ENCODE peak calls at places on chromosomes 16 and 17, in four cellular contexts. U, Q, D and P are unnamed samples.

GRCh38 chr17:19244357-19244756 is 7.2 kb downstream of the EPN2 start:
- DNase-seq in U (no peak), Q (no peak), D (no peak), P (no peak)

GRCh38 chr17:47644324-47644723 is 5.4 kb upstream of the KPNB1 start:
- DNase-seq in D (no peak), U (no peak), Q (peak), P (no peak)

GRCh38 chr17:4375039-4375748 is 8.7 kb upstream of the UBE2G1 start:
- DNase-seq in Q (no peak), U (no peak), D (no peak), P (no peak)

GRCh38 chr16:78571434-78571833 is 472.0 kb downstream of the WWOX start:
- DNase-seq in U (no peak), D (no peak), Q (no peak), P (no peak)

GRCh38 chr17:15444805-15445204 is 22.6 kb downstream of the CDRT4 start:
- DNase-seq in D (no peak), U (no peak), Q (no peak), P (no peak)

GRCh38 chr16:68372381-68372720 is 61.5 kb downstream of the PRMT7 start:
- DNase-seq in D (no peak), Q (no peak), U (no peak), P (no peak)

GRCh38 chr17:67514998-67515397 is 137.9 kb downstream of the PITPNC1 start:
- DNase-seq in D (no peak), Q (no peak), U (no peak), P (no peak)

GRCh38 chr17:68794636-68795503 is 160.3 kb downstream of the ABCA8 start:
- DNase-seq in U (no peak), Q (peak), D (no peak), P (no peak)

GRCh38 chr17:10290046-10290445 is 82.8 kb downstream of the MYH13 start:
- DNase-seq in D (no peak), U (no peak), Q (no peak), P (no peak)

GRCh38 chr17:50075446-50076032 is 19.6 kb upstream of the PDK2 start:
- DNase-seq in Q (no peak), U (peak), D (no peak), P (no peak)

GRCh38 chr17:47712330-47713023 is 18.5 kb downstream of the TBKBP1 start:
- DNase-seq in D (no peak), U (no peak), Q (no peak), P (no peak)

GRCh38 chr17:80693511-80693910 is 148.9 kb downstream of the RPTOR start:
- DNase-seq in Q (no peak), U (no peak), D (no peak), P (no peak)

DNA sequence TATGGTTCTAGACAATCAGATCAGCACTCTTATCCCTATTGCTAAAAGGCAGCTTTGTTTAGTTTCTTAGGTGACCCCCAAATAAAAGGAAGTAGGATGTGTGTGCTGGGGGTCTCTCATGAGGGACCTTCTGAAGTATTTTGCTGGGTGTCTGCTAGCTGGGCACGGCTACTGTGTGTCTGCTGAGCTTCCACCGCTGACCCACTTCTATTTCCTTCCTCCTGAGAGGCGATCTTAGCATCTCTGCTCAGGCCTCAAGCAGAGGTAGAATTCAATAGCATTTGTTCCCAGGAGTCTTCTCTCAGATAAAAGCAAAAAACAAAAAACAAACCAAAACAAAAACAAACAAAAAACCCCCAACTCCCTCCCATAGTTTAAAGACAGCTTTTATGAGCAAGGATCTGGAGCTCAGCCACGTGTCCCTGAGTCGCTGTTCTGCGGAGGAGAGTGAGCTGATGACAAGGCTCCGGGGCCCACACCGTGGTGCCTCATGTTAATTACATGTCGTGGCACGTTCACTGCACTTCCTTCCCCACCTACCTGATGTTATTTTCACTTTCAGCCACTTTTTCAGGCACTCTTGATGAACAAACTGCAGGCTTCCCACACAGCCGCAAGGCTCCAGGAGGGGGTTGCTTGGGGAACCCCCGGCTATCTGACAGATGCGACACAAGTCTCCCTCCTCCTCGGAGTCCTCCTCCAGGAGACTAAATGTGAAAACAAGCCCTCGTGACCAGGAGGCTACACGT is 83.5 kb downstream of the MARCHF10 start:
- DNase-seq in Q (peak), D (no peak), U (no peak), P (no peak)
- TF ChIP-seq CTCF in Q (no peak), D (no peak), U (no peak), P (no peak)

GRCh38 chr16:61149709-61150108 is 886.5 kb downstream of the CDH8 start:
- DNase-seq in U (no peak), Q (no peak), D (no peak), P (no peak)

GRCh38 chr16:61146429-61146828 is 889.8 kb downstream of the CDH8 start:
- DNase-seq in D (no peak), Q (no peak), U (no peak), P (no peak)

GRCh38 chr16:61150351-61150750 is 885.9 kb downstream of the CDH8 start:
- DNase-seq in D (no peak), U (no peak), Q (no peak), P (no peak)

GRCh38 chr16:61148930-61149329 is 887.3 kb downstream of the CDH8 start:
- DNase-seq in D (no peak), U (no peak), Q (peak), P (no peak)
- TF ChIP-seq CTCF in D (no peak), U (no peak), Q (peak), P (no peak)

GRCh38 chr17:726331-726919 is 6.0 kb upstream of the TLCD3A start:
- DNase-seq in Q (no peak), U (peak), D (no peak), P (no peak)
- TF ChIP-seq CTCF in Q (no peak), U (no peak), D (no peak), P (no peak)

GRCh38 chr17:53004902-53005301 is 817.8 kb upstream of the KIF2B start:
- DNase-seq in D (no peak), Q (no peak), U (no peak), P (no peak)

DNA sequence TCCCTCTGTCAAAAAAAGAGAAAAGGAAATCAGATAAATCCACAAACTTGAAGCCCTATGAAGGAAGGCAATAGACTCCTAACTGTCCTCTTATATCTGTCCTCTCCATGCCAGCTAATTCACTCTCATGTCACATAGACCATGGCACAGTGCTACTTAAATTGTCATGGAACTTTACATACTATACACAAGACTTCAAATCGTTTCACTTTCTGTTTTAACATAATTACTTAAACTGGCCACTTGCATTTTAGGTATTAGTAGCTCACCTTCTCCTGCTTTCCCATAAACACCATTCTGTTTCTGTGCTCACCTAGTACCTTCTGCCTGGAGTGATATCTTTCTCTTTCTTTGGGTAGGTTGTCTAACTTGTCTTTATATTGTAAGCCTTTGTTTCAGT is 816.7 kb upstream of the KIF2B start:
- DNase-seq in Q (no peak), D (no peak), U (no peak), P (no peak)
- TF ChIP-seq CTCF in Q (no peak), D (no peak), U (no peak), P (no peak)

DNA sequence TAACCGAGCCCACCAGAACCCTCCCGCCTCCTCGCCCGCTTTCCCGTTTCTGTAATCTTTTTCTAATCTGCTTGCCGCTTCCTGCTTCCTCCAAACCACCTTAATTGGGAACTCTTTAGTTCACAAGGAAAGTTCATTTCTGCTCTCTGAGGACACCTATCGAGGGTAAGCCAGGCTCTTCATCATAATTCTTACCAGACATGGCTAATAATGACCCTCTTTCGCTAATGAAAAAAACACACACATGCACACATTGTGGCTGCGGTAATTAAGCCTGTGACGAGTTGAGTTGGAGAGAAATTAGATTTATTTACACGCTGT is 100.7 kb downstream of the ZNF423 start:
- DNase-seq in D (no peak), U (no peak), Q (peak), P (no peak)
- TF ChIP-seq CTCF in D (peak), U (no peak), Q (peak), P (no peak)

DNA sequence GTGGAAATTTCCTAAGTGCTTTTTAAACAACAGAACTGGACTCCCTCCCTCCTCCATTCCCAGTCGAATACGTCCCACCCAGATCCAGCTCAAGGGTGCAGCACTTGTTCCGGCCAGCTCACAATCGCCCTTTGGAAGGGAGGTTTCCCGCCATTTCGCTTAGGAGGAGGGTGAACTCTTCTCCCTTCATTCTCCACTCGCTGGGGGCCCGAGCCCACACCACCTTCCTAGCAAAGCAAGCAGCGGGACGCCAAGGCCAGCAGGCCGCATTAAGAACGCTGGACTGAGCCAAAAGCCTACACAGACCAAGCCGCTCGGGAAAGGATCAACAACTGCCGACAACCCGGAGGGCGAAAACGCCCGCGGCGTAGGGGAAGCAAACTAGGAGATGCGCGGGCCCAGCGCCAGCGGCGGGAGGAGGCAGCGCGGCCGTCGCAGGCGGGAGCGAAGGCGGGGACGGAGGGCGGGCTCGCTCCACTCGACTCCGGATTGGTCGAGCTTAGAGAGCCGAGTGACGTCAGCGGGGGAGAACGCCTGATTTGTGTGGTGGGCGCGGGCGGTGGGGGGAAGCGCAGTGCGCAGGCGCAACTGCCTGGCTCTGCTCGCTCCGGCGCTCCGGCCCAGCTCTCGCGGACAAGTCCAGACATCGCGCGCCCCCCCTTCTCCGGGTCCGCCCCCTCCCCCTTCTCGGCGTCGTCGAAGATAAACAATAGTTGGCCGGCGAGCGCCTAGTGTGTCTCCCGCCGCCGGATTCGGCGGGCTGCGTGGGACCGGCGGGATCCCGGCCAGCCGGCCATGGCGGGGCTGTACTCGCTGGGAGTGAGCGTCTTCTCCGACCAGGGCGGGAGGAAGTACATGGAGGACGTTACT is at the start of gene PPM1D:
- DNase-seq in D (peak), U (peak), Q (peak), P (peak)
- TF ChIP-seq CTCF in D (no peak), U (peak), Q (no peak), P (no peak)

DNA sequence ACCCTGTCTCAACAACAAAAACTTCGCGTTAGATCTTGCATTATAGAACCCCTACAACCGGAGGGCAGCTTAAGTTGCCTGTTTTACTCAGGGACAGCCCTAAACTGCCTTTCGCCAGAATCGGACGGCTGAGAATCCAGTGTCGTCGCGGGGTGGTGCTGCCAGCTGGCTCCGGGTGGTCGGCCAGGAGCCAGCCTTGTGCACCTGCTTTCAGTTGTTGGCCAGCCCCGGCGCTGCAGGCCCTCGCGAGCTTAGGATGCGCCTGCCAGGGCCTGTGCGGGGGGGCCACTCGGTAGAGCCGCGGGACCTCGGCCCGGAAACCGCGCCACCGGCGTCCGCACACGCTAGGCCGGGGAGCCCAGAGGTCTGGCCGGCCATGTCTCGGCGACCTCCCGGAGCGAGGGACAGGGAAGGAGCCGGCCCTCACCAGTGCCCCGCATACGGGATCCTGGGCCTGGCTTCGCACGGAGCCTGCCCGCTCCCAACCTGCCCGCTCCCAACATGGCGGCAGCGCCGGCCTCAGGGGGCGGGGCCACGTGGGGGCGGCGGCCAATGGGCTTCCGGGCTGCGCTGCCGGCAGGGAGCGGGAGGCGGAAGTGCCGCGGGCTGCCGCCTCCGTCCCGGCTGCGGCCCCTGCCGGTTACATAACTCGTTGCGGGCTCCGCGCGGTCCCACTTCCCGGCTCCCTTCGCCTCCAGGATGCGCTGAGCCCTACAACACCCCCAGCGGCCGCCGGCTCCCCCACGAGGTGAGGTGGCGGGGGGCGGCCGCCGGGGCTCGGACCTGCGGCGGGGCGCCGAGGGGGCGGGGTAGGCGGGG is 14.2 kb downstream of the NAA60 start:
- DNase-seq in D (peak), Q (peak), U (peak), P (peak)
- TF ChIP-seq CTCF in D (peak), Q (peak), U (peak), P (peak)

GRCh38 chr17:39946551-39947330 is 16.1 kb upstream of the GSDMA start:
- DNase-seq in U (no peak), D (no peak), Q (no peak), P (no peak)
- TF ChIP-seq CTCF in U (no peak), D (no peak), Q (no peak), P (no peak)

GRCh38 chr17:8186446-8186786 is 3.6 kb downstream of the BORCS6 start:
- DNase-seq in Q (no peak), D (no peak), U (no peak), P (no peak)
- TF ChIP-seq CTCF in Q (no peak), D (peak), U (no peak), P (no peak)

GRCh38 chr16:56246051-56246817 is 54.9 kb downstream of the GNAO1 start:
- DNase-seq in Q (peak), D (no peak), U (no peak), P (peak)
- TF ChIP-seq CTCF in Q (no peak), D (no peak), U (no peak), P (no peak)